ENCODE peak calls at places on chromosomes 16 and 17, in five cellular contexts. One of them, this sample, is unnamed.

GRCh38 chr17:79706931-79707382 is 23.8 kb upstream of the ENPP7 start:
- DNase-seq in uterus: peak
- DNase-seq in cardiac muscle cell: no peak
- DNase-seq in CD8-positive, alpha-beta T cell: no peak
- DNase-seq in HepG2: no peak
- DNase-seq in this sample: no peak

GRCh38 chr17:27293359-27293897 is 486 bp upstream of the WSB1 start:
- DNase-seq in uterus: peak
- DNase-seq in cardiac muscle cell: no peak
- DNase-seq in CD8-positive, alpha-beta T cell: no peak
- DNase-seq in HepG2: no peak
- DNase-seq in this sample: no peak

GRCh38 chr17:63881935-63882601 is at the start of gene GH2:
- DNase-seq in uterus: no peak
- DNase-seq in cardiac muscle cell: peak
- DNase-seq in CD8-positive, alpha-beta T cell: peak
- DNase-seq in HepG2: peak
- DNase-seq in this sample: no peak

GRCh38 chr17:28612936-28613872 is 781 bp downstream of the RSKR start:
- DNase-seq in uterus: no peak
- DNase-seq in cardiac muscle cell: peak
- DNase-seq in CD8-positive, alpha-beta T cell: peak
- DNase-seq in HepG2: peak
- DNase-seq in this sample: peak

GRCh38 chr16:80288616-80289015 is 252.2 kb upstream of the DYNLRB2 start:
- DNase-seq in uterus: peak
- DNase-seq in cardiac muscle cell: no peak
- DNase-seq in CD8-positive, alpha-beta T cell: no peak
- DNase-seq in HepG2: no peak
- DNase-seq in this sample: no peak

GRCh38 chr17:29155235-29155965 is 24.8 kb downstream of the MYO18A start:
- DNase-seq in uterus: peak
- DNase-seq in cardiac muscle cell: no peak
- DNase-seq in CD8-positive, alpha-beta T cell: peak
- DNase-seq in HepG2: peak
- DNase-seq in this sample: no peak

GRCh38 chr17:2967515-2967914 is 95.9 kb downstream of the OR1D5 start:
- DNase-seq in uterus: no peak
- DNase-seq in cardiac muscle cell: no peak
- DNase-seq in CD8-positive, alpha-beta T cell: no peak
- DNase-seq in HepG2: no peak
- DNase-seq in this sample: no peak

GRCh38 chr16:11100239-11100750 is 155.7 kb downstream of the SOCS1 start:
- DNase-seq in uterus: peak
- DNase-seq in cardiac muscle cell: peak
- DNase-seq in CD8-positive, alpha-beta T cell: no peak
- DNase-seq in HepG2: no peak
- DNase-seq in this sample: no peak

GRCh38 chr17:37177234-37177633 is 198.6 kb upstream of the C17orf78 start:
- DNase-seq in uterus: no peak
- DNase-seq in cardiac muscle cell: no peak
- DNase-seq in CD8-positive, alpha-beta T cell: no peak
- DNase-seq in HepG2: no peak
- DNase-seq in this sample: no peak

GRCh38 chr17:75855310-75856061 is at the start of gene WBP2:
- DNase-seq in uterus: peak
- DNase-seq in cardiac muscle cell: peak
- DNase-seq in CD8-positive, alpha-beta T cell: peak
- DNase-seq in HepG2: peak
- DNase-seq in this sample: peak
- TF ChIP-seq CTCF in uterus: peak
- TF ChIP-seq CTCF in cardiac muscle cell: peak
- TF ChIP-seq CTCF in CD8-positive, alpha-beta T cell: no peak
- TF ChIP-seq CTCF in HepG2: no peak
- TF ChIP-seq CTCF in this sample: peak

GRCh38 chr17:82229686-82230626 is 1.1 kb downstream of the SLC16A3 start:
- DNase-seq in uterus: no peak
- DNase-seq in cardiac muscle cell: peak
- DNase-seq in CD8-positive, alpha-beta T cell: no peak
- DNase-seq in HepG2: peak
- DNase-seq in this sample: peak
- H3K4me3 ChIP-seq in uterus: peak
- H3K4me3 ChIP-seq in cardiac muscle cell: peak
- H3K4me3 ChIP-seq in CD8-positive, alpha-beta T cell: peak
- H3K4me3 ChIP-seq in HepG2: peak
- H3K4me3 ChIP-seq in this sample: peak

GRCh38 chr16:88778541-88779065 is 6.4 kb downstream of the PIEZO1 start:
- DNase-seq in uterus: no peak
- DNase-seq in cardiac muscle cell: no peak
- DNase-seq in CD8-positive, alpha-beta T cell: no peak
- DNase-seq in HepG2: no peak
- DNase-seq in this sample: no peak

GRCh38 chr16:88782454-88783390 is 2.3 kb downstream of the PIEZO1 start:
- DNase-seq in uterus: peak
- DNase-seq in cardiac muscle cell: no peak
- DNase-seq in CD8-positive, alpha-beta T cell: no peak
- DNase-seq in HepG2: no peak
- DNase-seq in this sample: no peak

GRCh38 chr16:88779406-88780099 is 5.5 kb downstream of the PIEZO1 start:
- DNase-seq in uterus: no peak
- DNase-seq in cardiac muscle cell: no peak
- DNase-seq in CD8-positive, alpha-beta T cell: no peak
- DNase-seq in HepG2: no peak
- DNase-seq in this sample: no peak

GRCh38 chr16:88781140-88782077 is 3.6 kb downstream of the PIEZO1 start:
- DNase-seq in uterus: no peak
- DNase-seq in cardiac muscle cell: no peak
- DNase-seq in CD8-positive, alpha-beta T cell: peak
- DNase-seq in HepG2: no peak
- DNase-seq in this sample: no peak

DNA sequence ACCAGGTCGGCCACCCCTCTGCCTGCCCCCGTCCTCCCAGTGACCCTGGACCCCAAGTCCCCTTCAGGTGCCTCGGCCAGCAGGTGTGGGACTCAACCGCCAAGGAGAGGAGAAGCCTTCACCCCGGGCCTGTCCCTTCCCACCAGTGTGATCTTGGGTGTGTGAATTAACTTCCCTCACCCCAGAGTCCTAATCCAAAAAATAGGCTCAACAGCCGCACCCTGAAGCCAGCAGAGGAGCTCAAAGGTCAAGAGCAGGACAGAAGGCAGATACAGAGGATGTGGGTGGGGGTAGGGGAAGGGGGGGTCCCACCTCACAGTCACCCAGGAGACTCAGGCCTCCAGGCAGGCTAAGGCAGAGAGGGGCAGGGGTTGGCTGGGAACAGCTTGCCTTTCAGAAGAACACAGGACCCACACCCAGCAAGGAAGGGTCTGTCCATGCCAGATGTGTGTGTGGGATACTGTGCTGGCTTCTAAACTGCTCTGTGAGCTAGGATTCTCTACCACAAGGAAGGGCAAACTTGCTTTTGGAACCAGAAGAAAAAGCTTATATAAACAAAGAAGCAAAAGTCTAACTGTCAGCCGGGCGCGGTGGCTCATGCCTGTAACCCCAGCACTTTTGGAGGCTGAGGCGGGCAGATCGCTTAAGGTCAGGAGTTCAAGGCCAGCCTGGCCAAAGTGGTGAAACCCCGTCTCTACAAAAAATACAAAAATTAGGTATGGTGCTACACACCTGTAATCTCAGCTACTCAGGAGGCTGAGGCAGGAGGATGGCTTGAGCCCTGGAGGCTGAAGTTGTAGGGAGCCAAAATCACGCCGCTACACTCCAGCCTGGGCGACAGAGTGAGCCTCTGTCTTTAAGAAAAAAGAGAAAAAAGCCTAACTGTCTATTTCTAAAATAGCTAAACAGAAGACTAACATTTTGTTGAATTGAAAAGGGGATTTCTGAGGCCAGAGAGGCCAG is 4.6 kb downstream of the PIEZO1 start:
- DNase-seq in uterus: no peak
- DNase-seq in cardiac muscle cell: no peak
- DNase-seq in CD8-positive, alpha-beta T cell: no peak
- DNase-seq in HepG2: no peak
- DNase-seq in this sample: no peak
- H3K27ac ChIP-seq in uterus: no peak
- H3K27ac ChIP-seq in cardiac muscle cell: peak
- H3K27ac ChIP-seq in CD8-positive, alpha-beta T cell: no peak
- H3K27ac ChIP-seq in HepG2: peak
- H3K27ac ChIP-seq in this sample: peak

GRCh38 chr16:78005881-78006280 is 16.5 kb upstream of the CLEC3A start:
- DNase-seq in uterus: no peak
- DNase-seq in cardiac muscle cell: peak
- DNase-seq in CD8-positive, alpha-beta T cell: no peak
- DNase-seq in HepG2: no peak
- DNase-seq in this sample: no peak
- TF ChIP-seq CTCF in uterus: no peak
- TF ChIP-seq CTCF in cardiac muscle cell: no peak
- TF ChIP-seq CTCF in CD8-positive, alpha-beta T cell: no peak
- TF ChIP-seq CTCF in HepG2: peak
- TF ChIP-seq CTCF in this sample: no peak

GRCh38 chr17:7380855-7381683 is at the start of gene TNK1:
- DNase-seq in uterus: peak
- DNase-seq in cardiac muscle cell: peak
- DNase-seq in CD8-positive, alpha-beta T cell: no peak
- DNase-seq in HepG2: peak
- DNase-seq in this sample: no peak
- H3K4me3 ChIP-seq in uterus: peak
- H3K4me3 ChIP-seq in cardiac muscle cell: peak
- H3K4me3 ChIP-seq in CD8-positive, alpha-beta T cell: no peak
- H3K4me3 ChIP-seq in HepG2: peak
- H3K4me3 ChIP-seq in this sample: peak

GRCh38 chr16:31702796-31703195 is 170.8 kb upstream of the ZNF267 start:
- DNase-seq in uterus: no peak
- DNase-seq in cardiac muscle cell: no peak
- DNase-seq in CD8-positive, alpha-beta T cell: no peak
- DNase-seq in HepG2: no peak
- DNase-seq in this sample: no peak
- H3K27ac ChIP-seq in uterus: no peak
- H3K27ac ChIP-seq in cardiac muscle cell: no peak
- H3K27ac ChIP-seq in CD8-positive, alpha-beta T cell: no peak
- H3K27ac ChIP-seq in HepG2: no peak
- H3K27ac ChIP-seq in this sample: no peak

GRCh38 chr16:2016407-2016922 is 3.1 kb upstream of the NPW start:
- DNase-seq in uterus: no peak
- DNase-seq in cardiac muscle cell: no peak
- DNase-seq in CD8-positive, alpha-beta T cell: no peak
- DNase-seq in HepG2: peak
- DNase-seq in this sample: no peak
- TF ChIP-seq CTCF in uterus: no peak
- TF ChIP-seq CTCF in cardiac muscle cell: peak
- TF ChIP-seq CTCF in CD8-positive, alpha-beta T cell: peak
- TF ChIP-seq CTCF in HepG2: peak
- TF ChIP-seq CTCF in this sample: no peak

GRCh38 chr17:32523827-32524552 is 37.2 kb downstream of the CDK5R1 start:
- DNase-seq in uterus: no peak
- DNase-seq in cardiac muscle cell: no peak
- DNase-seq in CD8-positive, alpha-beta T cell: no peak
- DNase-seq in HepG2: no peak
- DNase-seq in this sample: no peak
- H3K4me3 ChIP-seq in uterus: no peak
- H3K4me3 ChIP-seq in cardiac muscle cell: no peak
- H3K4me3 ChIP-seq in CD8-positive, alpha-beta T cell: no peak
- H3K4me3 ChIP-seq in HepG2: no peak
- H3K4me3 ChIP-seq in this sample: no peak

GRCh38 chr16:1530349-1530882 is 3.0 kb upstream of the TMEM204 start:
- DNase-seq in uterus: no peak
- DNase-seq in cardiac muscle cell: no peak
- DNase-seq in CD8-positive, alpha-beta T cell: no peak
- DNase-seq in HepG2: no peak
- DNase-seq in this sample: no peak
- H3K27ac ChIP-seq in uterus: peak
- H3K27ac ChIP-seq in cardiac muscle cell: no peak
- H3K27ac ChIP-seq in CD8-positive, alpha-beta T cell: no peak
- H3K27ac ChIP-seq in HepG2: no peak
- H3K27ac ChIP-seq in this sample: peak

GRCh38 chr17:55543709-55544108 is 32.5 kb upstream of the SMIM36 start:
- DNase-seq in uterus: no peak
- DNase-seq in cardiac muscle cell: no peak
- DNase-seq in CD8-positive, alpha-beta T cell: no peak
- DNase-seq in HepG2: no peak
- DNase-seq in this sample: no peak

GRCh38 chr17:55547027-55547670 is 35.9 kb upstream of the SMIM36 start:
- DNase-seq in uterus: no peak
- DNase-seq in cardiac muscle cell: no peak
- DNase-seq in CD8-positive, alpha-beta T cell: no peak
- DNase-seq in HepG2: no peak
- DNase-seq in this sample: no peak

GRCh38 chr17:55545765-55546164 is 34.5 kb upstream of the SMIM36 start:
- DNase-seq in uterus: no peak
- DNase-seq in cardiac muscle cell: no peak
- DNase-seq in CD8-positive, alpha-beta T cell: no peak
- DNase-seq in HepG2: no peak
- DNase-seq in this sample: no peak

GRCh38 chr17:55546481-55546880 is 35.2 kb upstream of the SMIM36 start:
- DNase-seq in uterus: no peak
- DNase-seq in cardiac muscle cell: no peak
- DNase-seq in CD8-positive, alpha-beta T cell: no peak
- DNase-seq in HepG2: no peak
- DNase-seq in this sample: no peak

GRCh38 chr17:55549140-55549539 is 37.9 kb upstream of the SMIM36 start:
- DNase-seq in uterus: no peak
- DNase-seq in cardiac muscle cell: peak
- DNase-seq in CD8-positive, alpha-beta T cell: no peak
- DNase-seq in HepG2: peak
- DNase-seq in this sample: no peak
- TF ChIP-seq CTCF in uterus: peak
- TF ChIP-seq CTCF in cardiac muscle cell: peak
- TF ChIP-seq CTCF in CD8-positive, alpha-beta T cell: no peak
- TF ChIP-seq CTCF in HepG2: peak
- TF ChIP-seq CTCF in this sample: no peak

This sample was measured in coronary artery.